ENCODE peak calls at places on chromosome 6, in four cellular contexts. V is K562, N is HepG2, M is A549. A is an unnamed sample.

GRCh38 chr6:4928426-4928825 is 75.4 kb downstream of the RPP40 start:
- DNase-seq in V (peak; percentile 70), N (no peak), M (no peak), A (no peak)

GRCh38 chr6:42197574-42198362 is 3.0 kb upstream of the GUCA1B start:
- DNase-seq in V (peak; percentile 89), N (peak; percentile 81), M (peak; percentile 68), A (no peak)

GRCh38 chr6:14320342-14320741 is 202.8 kb downstream of the CD83 start:
- DNase-seq in V (no peak), N (no peak), M (no peak), A (no peak)

GRCh38 chr6:16824804-16825777 is 63.8 kb upstream of the ATXN1 start:
- DNase-seq in V (no peak), N (no peak), M (no peak), A (no peak)

GRCh38 chr6:132369526-132369925 is 31.7 kb downstream of the MOXD1 start:
- DNase-seq in V (no peak), N (no peak), M (no peak), A (no peak)

GRCh38 chr6:96947055-96947454 is 22.5 kb downstream of the KLHL32 start:
- DNase-seq in V (no peak), N (no peak), M (no peak), A (peak; percentile 48)

GRCh38 chr6:20156824-20157223 is 55.4 kb downstream of the MBOAT1 start:
- DNase-seq in V (no peak), N (no peak), M (no peak), A (no peak)

GRCh38 chr6:134521116-134521501 is 203.2 kb upstream of the SGK1 start:
- DNase-seq in V (no peak), N (no peak), M (no peak), A (no peak)

GRCh38 chr6:52284131-52284459 is 447 bp downstream of the MCM3 start:
- DNase-seq in V (peak; percentile 22), N (peak; percentile 67), M (no peak), A (no peak)

DNA sequence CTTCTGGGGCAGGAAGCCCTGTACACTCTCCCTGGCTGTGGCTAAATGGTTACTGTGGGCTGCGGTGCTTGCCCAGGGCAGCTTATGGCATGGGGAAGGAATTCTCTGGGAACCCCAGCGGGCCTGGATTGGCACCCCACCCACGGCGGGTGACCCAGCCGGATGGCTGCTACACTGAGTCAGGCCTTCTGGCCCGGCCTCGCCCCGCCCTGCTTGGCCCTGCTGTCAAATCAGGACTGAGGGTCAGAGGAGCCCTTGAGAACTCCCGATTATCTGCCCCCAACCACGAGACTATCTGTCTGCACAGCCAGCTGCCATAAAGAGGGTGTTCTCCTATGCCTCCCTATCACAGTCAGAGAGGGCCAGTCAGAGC is 7.3 kb upstream of the ITPR3 start:
- DNase-seq in V (no peak), N (no peak), M (no peak), A (no peak)
- TF ChIP-seq ESRRA in V (no peak), N (no peak), M (no peak), A (no peak)

DNA sequence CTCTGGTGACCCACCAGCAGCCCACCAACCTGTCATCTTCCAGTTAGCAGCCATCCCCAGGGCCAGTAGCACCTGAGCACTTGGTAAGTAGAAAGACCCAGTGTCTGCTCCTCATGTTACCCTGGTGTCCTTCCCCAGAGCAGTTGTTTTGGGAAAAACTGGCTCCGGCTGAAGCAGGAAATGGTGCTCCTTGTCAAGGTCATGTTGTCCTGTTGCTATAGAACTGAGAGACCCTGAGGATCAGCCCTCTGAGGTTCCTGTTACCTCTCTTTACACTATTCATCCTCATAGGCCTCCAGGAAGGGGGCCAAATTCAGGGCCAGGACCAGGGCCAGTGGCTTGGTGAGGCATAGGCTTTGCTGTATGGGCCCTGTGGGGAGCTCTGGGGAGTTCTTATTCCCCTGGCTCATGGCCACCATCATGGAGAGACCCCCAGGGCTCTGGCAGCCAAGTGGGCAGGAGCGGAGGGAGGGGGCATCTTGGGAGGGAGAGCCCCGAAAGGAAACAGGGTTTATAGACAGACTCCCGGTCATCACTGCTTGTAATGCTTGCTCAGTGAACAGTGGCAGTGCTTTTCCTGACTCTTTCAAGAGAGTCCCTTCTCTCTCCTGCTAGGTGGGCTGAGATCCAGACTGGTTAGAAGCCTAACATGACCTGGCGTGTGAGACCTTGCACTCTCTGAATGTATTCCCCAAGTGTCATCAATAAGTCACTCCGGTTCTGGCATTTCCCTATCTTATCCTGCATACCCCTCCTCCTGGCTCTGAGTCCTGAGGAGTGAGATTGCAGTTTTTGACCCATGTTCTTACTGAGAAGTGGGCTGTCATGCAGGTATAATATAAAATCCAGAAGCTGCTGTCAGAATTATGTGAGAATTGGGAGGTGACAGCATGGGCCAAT is 50.7 kb downstream of the PPARD start:
- DNase-seq in V (peak; percentile 50), N (peak; percentile 28), M (no peak), A (no peak)
- TF ChIP-seq REST in V (no peak), N (no peak), M (no peak), A (no peak)

DNA sequence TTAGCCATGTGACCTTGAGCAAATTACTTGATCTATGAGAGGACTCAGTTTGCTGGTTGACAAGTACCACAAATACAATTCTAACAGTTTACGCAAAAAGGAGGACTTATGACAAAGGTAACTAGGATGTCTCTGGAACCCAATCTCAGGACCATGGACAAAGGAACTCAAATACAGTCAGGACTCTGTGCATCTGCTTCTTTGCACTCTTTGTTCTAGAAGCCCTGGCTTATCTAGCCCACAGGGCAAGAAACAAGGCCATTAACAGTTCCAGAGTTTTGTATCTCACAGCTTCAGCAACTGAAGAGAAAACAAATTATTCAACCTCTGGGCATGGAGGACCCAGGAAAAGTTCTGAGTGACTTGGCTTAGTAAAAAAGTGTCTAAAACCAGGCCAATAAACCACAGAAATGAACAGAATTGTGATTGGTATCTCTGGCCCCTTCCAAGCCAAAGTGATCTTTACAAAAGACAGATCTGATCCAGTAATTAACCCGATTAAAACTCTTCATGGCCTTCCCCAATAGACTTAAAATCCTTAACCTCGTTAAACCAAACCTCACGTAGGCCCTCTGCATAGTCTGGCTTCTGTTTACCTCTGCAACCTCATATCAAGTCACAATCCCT is 5.9 kb downstream of the WASF1 start:
- DNase-seq in V (no peak), N (peak; percentile 33), M (no peak), A (no peak)
- TF ChIP-seq ESRRA in V (no peak), N (no peak), M (no peak), A (no peak)

DNA sequence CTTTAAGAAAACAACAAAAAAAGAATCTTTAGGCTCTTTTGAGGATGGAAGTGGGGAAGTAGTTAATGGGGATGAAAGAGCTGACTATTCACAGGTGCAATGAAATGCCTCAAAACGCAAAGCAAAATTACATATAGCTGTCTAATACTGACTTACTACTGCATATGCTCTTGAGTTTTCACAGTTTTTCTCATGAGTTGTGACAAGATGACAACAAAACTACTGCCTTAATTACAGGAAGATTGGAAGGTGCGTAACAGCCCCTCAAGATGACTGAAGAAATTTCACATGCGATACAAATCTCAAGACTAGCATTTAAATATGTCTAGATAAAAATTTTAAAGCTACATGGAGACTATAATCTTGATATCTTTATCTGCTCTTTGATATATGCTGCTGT is 547.8 kb upstream of the POU3F2 start:
- DNase-seq in V (no peak), N (no peak), M (no peak), A (no peak)
- TF ChIP-seq REST in V (no peak), N (no peak), M (no peak), A (no peak)

DNA sequence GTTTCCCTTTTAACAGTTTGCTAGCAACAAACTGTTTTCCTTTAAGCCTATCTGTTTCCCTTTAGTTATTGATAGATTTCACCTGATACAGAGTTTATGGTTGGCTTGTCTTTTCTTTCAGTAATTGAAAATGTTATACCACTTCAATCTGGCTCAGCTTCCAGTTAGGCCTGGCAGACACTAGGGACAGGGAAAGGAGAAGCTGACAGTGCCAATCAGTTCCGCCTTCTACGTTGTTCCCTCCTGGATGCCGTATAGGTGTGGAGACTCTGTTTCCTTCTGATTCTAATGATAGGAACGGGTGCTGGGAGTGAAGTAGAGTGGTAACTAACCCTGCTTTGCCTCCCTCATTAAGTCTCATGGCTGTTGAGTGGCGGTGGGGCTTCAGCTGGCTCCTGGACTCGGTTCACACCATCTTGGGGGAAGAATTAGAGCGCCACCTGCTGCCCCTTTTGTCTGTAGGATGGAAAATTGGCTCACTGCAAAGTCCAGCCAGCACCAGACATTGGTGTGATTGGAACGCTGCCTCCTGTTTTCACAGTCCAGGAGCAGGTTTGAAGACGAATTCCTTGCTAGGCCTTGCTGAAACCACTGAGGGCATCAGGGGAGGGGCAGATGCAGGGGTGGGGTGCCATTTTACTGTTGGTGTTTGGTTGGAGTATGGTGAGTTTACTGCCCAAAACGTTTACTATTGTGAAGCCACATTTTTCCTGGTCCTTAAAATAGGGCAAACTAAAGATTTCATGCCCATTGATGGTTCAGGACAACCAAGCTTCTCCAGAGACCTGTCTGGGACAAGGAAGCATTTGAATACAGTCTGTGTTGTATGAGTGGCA is 1729.5 kb downstream of the GRIK2 start:
- DNase-seq in V (peak; percentile 3), N (peak; percentile 44), M (peak; percentile 56), A (no peak)
- TF ChIP-seq ESRRA in V (no peak), N (no peak), M (no peak), A (no peak)